ENCODE peak calls at places on chromosomes 7 and 10, in five cellular contexts. One of them, this sample, is unnamed.

GRCh38 chr7:153381275-153382119 is 621.9 kb downstream of the ACTR3B start:
- DNase-seq in GM12865: peak; percentile 45
- DNase-seq in ascending aorta: no peak
- DNase-seq in nephron progenitor cell: peak; percentile 27
- DNase-seq in tibial nerve: peak; percentile 19
- DNase-seq in this sample: no peak

GRCh38 chr7:94971051-94971867 is 63.9 kb downstream of the PPP1R9A start:
- DNase-seq in tibial nerve: no peak
- DNase-seq in GM12865: no peak
- DNase-seq in nephron progenitor cell: no peak
- DNase-seq in ascending aorta: no peak
- DNase-seq in this sample: no peak

GRCh38 chr10:20473361-20473760 is 423.8 kb downstream of the NEBL start:
- DNase-seq in tibial nerve: no peak
- DNase-seq in ascending aorta: no peak
- DNase-seq in GM12865: no peak
- DNase-seq in nephron progenitor cell: no peak
- DNase-seq in this sample: no peak

GRCh38 chr10:132443998-132444876 is 47.2 kb downstream of the PWWP2B start:
- DNase-seq in ascending aorta: no peak
- DNase-seq in tibial nerve: no peak
- DNase-seq in nephron progenitor cell: peak; percentile 53
- DNase-seq in GM12865: no peak
- DNase-seq in this sample: no peak

GRCh38 chr7:151769189-151769821 is 107.6 kb downstream of the PRKAG2 start:
- DNase-seq in nephron progenitor cell: no peak
- DNase-seq in GM12865: peak; percentile 81
- DNase-seq in tibial nerve: no peak
- DNase-seq in ascending aorta: no peak
- DNase-seq in this sample: no peak

GRCh38 chr10:48672596-48673255 is 11.9 kb upstream of the WDFY4 start:
- DNase-seq in GM12865: peak; percentile 76
- DNase-seq in ascending aorta: no peak
- DNase-seq in tibial nerve: no peak
- DNase-seq in nephron progenitor cell: no peak
- DNase-seq in this sample: no peak

GRCh38 chr7:123034106-123034505 is 38.6 kb upstream of the TAS2R16 start:
- DNase-seq in nephron progenitor cell: no peak
- DNase-seq in GM12865: no peak
- DNase-seq in tibial nerve: no peak
- DNase-seq in ascending aorta: no peak
- DNase-seq in this sample: no peak

GRCh38 chr10:67602268-67602950 is 93.6 kb downstream of the CTNNA3 start:
- DNase-seq in nephron progenitor cell: no peak
- DNase-seq in GM12865: no peak
- DNase-seq in tibial nerve: no peak
- DNase-seq in ascending aorta: no peak
- DNase-seq in this sample: no peak

GRCh38 chr7:137001041-137001440 is 132.6 kb downstream of the CHRM2 start:
- DNase-seq in ascending aorta: no peak
- DNase-seq in nephron progenitor cell: no peak
- DNase-seq in GM12865: no peak
- DNase-seq in tibial nerve: no peak
- DNase-seq in this sample: no peak

GRCh38 chr7:75793676-75794075 is 19.9 kb downstream of the CCL24 start:
- DNase-seq in nephron progenitor cell: no peak
- DNase-seq in GM12865: no peak
- DNase-seq in ascending aorta: no peak
- DNase-seq in tibial nerve: no peak
- DNase-seq in this sample: no peak

GRCh38 chr7:55129409-55130078 is 110.7 kb downstream of the EGFR start:
- DNase-seq in tibial nerve: no peak
- DNase-seq in GM12865: no peak
- DNase-seq in nephron progenitor cell: no peak
- DNase-seq in ascending aorta: no peak
- DNase-seq in this sample: no peak

GRCh38 chr7:80481196-80481884 is 30.5 kb downstream of the GNAT3 start:
- DNase-seq in ascending aorta: no peak
- DNase-seq in tibial nerve: no peak
- DNase-seq in nephron progenitor cell: no peak
- DNase-seq in GM12865: no peak
- DNase-seq in this sample: no peak

GRCh38 chr7:49644402-49645166 is 128.9 kb upstream of the VWC2 start:
- DNase-seq in nephron progenitor cell: peak; percentile 6
- DNase-seq in tibial nerve: no peak
- DNase-seq in ascending aorta: no peak
- DNase-seq in GM12865: no peak
- DNase-seq in this sample: no peak

GRCh38 chr7:16114633-16115032 is 306.7 kb downstream of the CRPPA start:
- DNase-seq in GM12865: no peak
- DNase-seq in nephron progenitor cell: no peak
- DNase-seq in tibial nerve: no peak
- DNase-seq in ascending aorta: no peak
- DNase-seq in this sample: no peak

GRCh38 chr10:126380352-126381076 is 7.8 kb downstream of the ADAM12 start:
- DNase-seq in ascending aorta: no peak
- DNase-seq in tibial nerve: no peak
- DNase-seq in GM12865: no peak
- DNase-seq in nephron progenitor cell: no peak
- DNase-seq in this sample: no peak

DNA sequence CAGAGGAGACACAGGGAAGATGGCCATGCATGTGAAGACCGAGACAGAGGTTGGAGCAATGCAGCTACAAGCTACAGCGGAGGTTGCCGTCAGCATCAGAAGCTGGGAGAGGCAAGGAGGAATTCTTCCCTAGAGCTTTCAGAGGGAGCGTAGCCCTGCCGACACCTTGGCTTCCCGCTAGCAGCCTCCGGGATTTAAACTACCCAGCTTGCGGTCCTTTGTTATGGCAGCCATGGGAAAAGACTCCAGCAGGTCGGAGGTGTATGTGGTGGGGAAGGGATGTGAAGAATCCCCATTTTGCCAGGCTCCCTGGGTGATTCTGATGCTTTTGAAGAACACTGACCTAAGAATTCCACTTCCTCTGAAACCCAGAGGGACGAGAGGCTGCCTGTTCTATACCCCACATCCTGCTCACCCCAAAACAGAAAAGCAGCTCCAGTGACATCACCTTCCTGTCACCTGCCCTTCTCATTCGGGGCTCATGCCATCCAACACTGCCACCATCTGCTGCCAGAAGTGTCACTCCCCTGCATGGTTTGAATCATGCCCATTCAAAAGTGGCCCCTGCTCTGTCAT is 3.3 kb upstream of the SEPHS1 start:
- DNase-seq in ascending aorta: no peak
- DNase-seq in nephron progenitor cell: no peak
- DNase-seq in GM12865: peak; percentile 75
- DNase-seq in tibial nerve: no peak
- DNase-seq in this sample: no peak
- TF ChIP-seq CTCF in ascending aorta: no peak
- TF ChIP-seq CTCF in nephron progenitor cell: no peak
- TF ChIP-seq CTCF in GM12865: no peak
- TF ChIP-seq CTCF in tibial nerve: no peak
- TF ChIP-seq CTCF in this sample: no peak

GRCh38 chr10:106705576-106706526 is 458.7 kb downstream of the SORCS1 start:
- DNase-seq in GM12865: peak; percentile 79
- DNase-seq in nephron progenitor cell: peak; percentile 76
- DNase-seq in ascending aorta: no peak
- DNase-seq in tibial nerve: peak; percentile 84
- DNase-seq in this sample: peak; percentile 61
- TF ChIP-seq CTCF in GM12865: peak; percentile 82
- TF ChIP-seq CTCF in nephron progenitor cell: peak; percentile 78
- TF ChIP-seq CTCF in ascending aorta: peak; percentile 45
- TF ChIP-seq CTCF in tibial nerve: peak; percentile 80
- TF ChIP-seq CTCF in this sample: peak; percentile 88

GRCh38 chr10:53786236-53786635 is 1013.7 kb upstream of the MBL2 start:
- DNase-seq in nephron progenitor cell: no peak
- DNase-seq in ascending aorta: no peak
- DNase-seq in tibial nerve: no peak
- DNase-seq in GM12865: peak; percentile 8
- DNase-seq in this sample: no peak
- TF ChIP-seq CTCF in nephron progenitor cell: peak; percentile 28
- TF ChIP-seq CTCF in ascending aorta: no peak
- TF ChIP-seq CTCF in tibial nerve: no peak
- TF ChIP-seq CTCF in GM12865: peak; percentile 20
- TF ChIP-seq CTCF in this sample: peak; percentile 40

DNA sequence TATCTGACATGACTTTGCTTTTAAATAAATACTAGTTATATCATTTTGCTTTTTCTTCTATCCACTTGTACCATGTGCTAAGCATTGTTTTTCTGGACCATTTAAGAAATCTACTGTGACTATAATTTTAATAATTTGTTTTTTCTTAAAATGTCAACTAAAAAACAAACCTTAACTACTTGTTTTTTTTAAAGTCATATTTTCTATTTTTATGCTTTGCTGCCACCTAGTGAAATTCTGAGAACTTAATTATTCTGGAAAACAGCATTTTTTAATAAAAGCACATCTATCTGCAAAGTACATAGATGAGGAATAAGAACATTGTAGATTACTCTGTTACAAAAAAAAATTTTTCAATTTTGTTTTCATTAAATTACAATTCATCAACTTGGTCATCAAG is 47.4 kb downstream of the ORC5 start:
- DNase-seq in ascending aorta: no peak
- DNase-seq in GM12865: no peak
- DNase-seq in tibial nerve: no peak
- DNase-seq in nephron progenitor cell: no peak
- DNase-seq in this sample: no peak
- TF ChIP-seq CTCF in ascending aorta: peak; percentile 45
- TF ChIP-seq CTCF in GM12865: no peak
- TF ChIP-seq CTCF in tibial nerve: peak; percentile 62
- TF ChIP-seq CTCF in nephron progenitor cell: peak; percentile 15
- TF ChIP-seq CTCF in this sample: peak; percentile 62

DNA sequence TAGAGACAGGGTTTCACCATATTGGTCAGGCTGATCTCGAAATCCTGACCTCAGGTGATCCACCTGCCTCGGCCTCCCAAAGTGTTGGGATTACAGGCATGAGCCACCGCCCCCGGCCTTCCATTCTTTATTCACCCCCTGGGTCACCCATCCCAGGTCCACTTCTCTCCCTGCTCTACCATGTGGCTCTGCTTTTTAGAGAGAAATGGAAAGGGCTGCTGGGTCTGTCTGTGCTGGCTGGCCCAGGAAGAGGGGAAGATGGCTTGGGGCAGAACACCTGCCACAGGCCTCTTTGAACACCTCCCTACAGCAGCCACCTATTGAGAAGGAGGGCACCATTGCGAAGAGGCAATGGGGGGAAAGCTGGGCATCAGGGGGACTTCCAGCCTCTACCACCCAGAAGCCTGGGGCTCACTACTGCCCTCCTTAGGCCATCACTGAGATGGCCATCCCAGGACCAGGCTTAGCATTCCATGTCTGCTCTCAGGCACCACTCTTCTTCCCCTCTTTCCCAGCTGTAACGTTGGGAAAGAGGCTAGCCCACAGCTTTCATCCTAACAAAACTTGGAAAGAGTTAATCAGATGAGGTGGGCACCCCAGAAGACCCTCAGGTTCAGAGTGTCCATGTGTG is 256.3 kb downstream of the GRID1 start:
- DNase-seq in GM12865: peak; percentile 7
- DNase-seq in tibial nerve: no peak
- DNase-seq in ascending aorta: no peak
- DNase-seq in nephron progenitor cell: no peak
- DNase-seq in this sample: no peak
- TF ChIP-seq CTCF in GM12865: peak; percentile 55
- TF ChIP-seq CTCF in tibial nerve: no peak
- TF ChIP-seq CTCF in ascending aorta: no peak
- TF ChIP-seq CTCF in nephron progenitor cell: peak; percentile 16
- TF ChIP-seq CTCF in this sample: peak; percentile 26

GRCh38 chr7:8360564-8361153 is 72.8 kb upstream of the NXPH1 start:
- DNase-seq in tibial nerve: no peak
- DNase-seq in nephron progenitor cell: no peak
- DNase-seq in ascending aorta: no peak
- DNase-seq in GM12865: peak; percentile 46
- DNase-seq in this sample: no peak

GRCh38 chr7:8363407-8364015 is 69.9 kb upstream of the NXPH1 start:
- DNase-seq in nephron progenitor cell: no peak
- DNase-seq in ascending aorta: no peak
- DNase-seq in tibial nerve: no peak
- DNase-seq in GM12865: no peak
- DNase-seq in this sample: no peak

GRCh38 chr7:8362723-8363369 is 70.6 kb upstream of the NXPH1 start:
- DNase-seq in nephron progenitor cell: no peak
- DNase-seq in ascending aorta: no peak
- DNase-seq in tibial nerve: no peak
- DNase-seq in GM12865: no peak
- DNase-seq in this sample: no peak

DNA sequence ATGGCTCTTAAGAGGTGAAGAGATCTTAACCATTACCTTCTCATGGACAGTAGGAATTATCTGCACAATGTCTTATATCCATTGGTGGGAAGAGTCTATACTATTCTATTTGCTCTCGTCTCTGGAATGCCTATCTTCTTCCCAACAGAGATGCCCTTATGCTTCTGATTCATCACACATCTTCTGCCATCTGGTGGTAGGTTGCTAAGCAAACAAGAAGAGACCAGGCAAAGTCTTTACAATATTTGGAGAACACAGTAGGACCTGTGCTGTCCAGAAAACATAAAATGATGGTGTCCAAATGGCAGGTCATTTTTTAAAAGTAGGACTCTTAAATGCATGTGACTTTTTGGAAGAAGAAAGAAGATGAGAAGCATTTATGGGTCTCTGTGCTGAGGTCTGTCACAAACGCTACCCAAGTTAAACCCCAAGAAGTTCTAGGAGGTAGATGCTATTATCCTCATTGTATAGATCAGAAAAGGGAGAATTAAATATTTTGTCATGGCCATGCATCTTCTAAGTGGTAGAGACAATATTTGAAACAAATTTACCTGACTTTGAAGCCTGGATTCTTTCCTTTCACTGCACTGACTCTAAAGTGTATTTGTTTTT is 67.8 kb upstream of the NXPH1 start:
- DNase-seq in tibial nerve: no peak
- DNase-seq in ascending aorta: no peak
- DNase-seq in GM12865: peak; percentile 61
- DNase-seq in nephron progenitor cell: no peak
- DNase-seq in this sample: no peak
- TF ChIP-seq CTCF in tibial nerve: no peak
- TF ChIP-seq CTCF in ascending aorta: no peak
- TF ChIP-seq CTCF in GM12865: peak; percentile 53
- TF ChIP-seq CTCF in nephron progenitor cell: peak; percentile 48
- TF ChIP-seq CTCF in this sample: peak; percentile 30

DNA sequence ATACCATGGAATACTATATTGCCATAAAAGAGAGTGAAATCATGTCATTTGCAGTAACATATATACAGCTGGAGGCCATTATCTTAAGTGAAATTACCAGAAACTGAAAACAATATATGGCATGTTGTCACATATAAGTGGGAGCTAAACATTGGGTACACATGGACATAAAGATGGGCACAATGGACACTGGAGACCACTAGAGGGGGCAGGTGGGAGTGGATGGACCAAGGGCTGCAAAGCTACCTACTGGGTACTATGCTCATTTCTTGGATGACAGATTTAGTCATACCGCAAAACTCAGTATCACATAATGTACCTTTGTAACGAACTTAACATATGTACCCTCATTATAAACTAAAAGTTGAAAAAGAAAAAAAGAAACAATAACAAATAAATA is 1167.6 kb downstream of the NXPH1 start:
- DNase-seq in ascending aorta: no peak
- DNase-seq in nephron progenitor cell: peak; percentile 35
- DNase-seq in tibial nerve: no peak
- DNase-seq in GM12865: no peak
- DNase-seq in this sample: no peak
- TF ChIP-seq CTCF in ascending aorta: no peak
- TF ChIP-seq CTCF in nephron progenitor cell: peak; percentile 52
- TF ChIP-seq CTCF in tibial nerve: no peak
- TF ChIP-seq CTCF in GM12865: no peak
- TF ChIP-seq CTCF in this sample: peak; percentile 41